ENCODE peak calls at places on chromosomes 4 and X, in five cellular contexts. J, I, A, O and W are unnamed samples.

GRCh38 chrX:19257001-19257400 is 86.7 kb upstream of the PDHA1 start:
- DNase-seq in J (no peak), A (no peak), O (no peak), I (no peak), W (no peak)

GRCh38 chr4:74109894-74110605 is 11.1 kb upstream of the CXCL2 start:
- DNase-seq in A (no peak), J (no peak), I (no peak), O (peak), W (peak)

GRCh38 chrX:101764538-101764937 is 104.9 kb upstream of the ARMCX2 start:
- DNase-seq in A (no peak), O (no peak), I (no peak), J (no peak), W (peak)

GRCh38 chr4:186878203-186878800 is 154.6 kb upstream of the FAT1 start:
- DNase-seq in I (no peak), O (no peak), A (no peak), J (no peak), W (no peak)

GRCh38 chrX:39904816-39905474 is 192.8 kb downstream of the BCOR start:
- DNase-seq in O (no peak), J (no peak), A (no peak), I (no peak), W (peak)

GRCh38 chr4:120557372-120557771 is 365.2 kb downstream of the PRDM5 start:
- DNase-seq in A (no peak), I (no peak), J (no peak), O (no peak), W (peak)

GRCh38 chr4:70530997-70531396 is 12.6 kb downstream of the AMTN start:
- DNase-seq in J (no peak), A (no peak), O (no peak), I (no peak), W (no peak)

GRCh38 chr4:139848043-139848442 is 182.4 kb downstream of the MGST2 start:
- DNase-seq in A (no peak), J (no peak), O (no peak), I (no peak), W (no peak)

GRCh38 chr4:128549636-128550035 is 259.9 kb upstream of the JADE1 start:
- DNase-seq in O (no peak), A (no peak), J (no peak), I (no peak), W (no peak)

GRCh38 chrX:73262991-73263390 is 48.3 kb upstream of the NAP1L2 start:
- DNase-seq in J (no peak), A (no peak), I (no peak), O (peak), W (no peak)

GRCh38 chrX:11666180-11666579 is 460 bp upstream of the ARHGAP6 start:
- DNase-seq in J (no peak), A (peak), I (peak), O (no peak), W (peak)

GRCh38 chrX:45847966-45848365 is 647.3 kb upstream of the DIPK2B start:
- DNase-seq in A (no peak), J (no peak), O (no peak), I (no peak), W (peak)
- H3K4ac ChIP-seq in A (no peak), J (no peak), O (no peak), I (no peak), W (no peak)

DNA sequence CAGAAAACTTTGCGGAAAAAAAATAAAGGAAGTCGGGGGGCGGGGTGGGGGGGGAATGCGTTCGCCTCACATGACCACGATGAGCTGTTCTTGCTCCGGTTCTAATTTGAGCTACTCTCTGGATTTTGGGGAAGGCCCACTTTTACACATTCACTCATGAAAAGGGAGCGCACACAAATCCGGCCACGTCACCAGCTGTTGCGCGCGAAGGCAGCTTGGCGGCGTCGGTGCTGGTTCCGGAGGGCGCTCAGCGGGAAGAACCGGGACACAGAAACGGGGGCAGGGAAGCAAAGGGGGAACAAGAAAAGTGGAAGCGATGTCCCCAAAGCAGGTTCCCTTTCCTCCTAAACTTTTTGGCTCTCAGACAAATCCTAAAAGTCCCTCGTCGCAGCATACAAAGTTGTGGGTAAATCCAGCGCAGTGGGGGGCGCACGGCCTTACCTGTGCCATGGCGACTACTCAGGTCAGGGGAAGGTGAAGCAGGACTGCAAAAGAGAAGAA is 590 bp downstream of the ANXA5 start:
- DNase-seq in I (no peak), A (no peak), J (no peak), O (peak), W (peak)
- H4K91ac ChIP-seq in I (peak), A (no peak), J (peak), O (peak), W (peak)

GRCh38 chr4:187940299-187940698 is 55.3 kb upstream of the ZFP42 start:
- DNase-seq in O (peak), J (no peak), A (no peak), I (no peak), W (no peak)
- H2BK12ac ChIP-seq in O (no peak), J (no peak), A (no peak), I (no peak), W (no peak)

GRCh38 chrX:16870095-16870860 is at the start of gene RBBP7:
- DNase-seq in I (peak), J (no peak), A (peak), O (peak), W (peak)
- H3K4ac ChIP-seq in I (no peak), J (no peak), A (no peak), O (peak), W (peak)